ENCODE peak calls at places on chromosomes 2 and 18, in six cellular contexts. U, S, K, R, T and V are unnamed samples.

GRCh38 chr2:233036162-233036838 is 3.8 kb downstream of the NEU2 start:
- DNase-seq in R (no peak), S (no peak), K (no peak), U (no peak), T (no peak), V (no peak)

GRCh38 chr2:151043484-151043883 is 218.2 kb downstream of the RBM43 start:
- DNase-seq in T (no peak), U (no peak), K (no peak), R (peak), S (peak), V (peak)

GRCh38 chr2:73006969-73007710 is 64.4 kb downstream of the SFXN5 start:
- DNase-seq in S (no peak), K (no peak), R (no peak), T (no peak), U (no peak), V (no peak)

GRCh38 chr2:121088251-121089004 is 196.6 kb downstream of the TFCP2L1 start:
- DNase-seq in R (no peak), K (no peak), S (no peak), U (no peak), T (no peak), V (no peak)

GRCh38 chr18:3027301-3027700 is 14.4 kb upstream of the LPIN2 start:
- DNase-seq in S (no peak), R (no peak), U (no peak), K (no peak), T (no peak), V (no peak)

GRCh38 chr2:240419723-240420122 is 15.7 kb upstream of the GPC1 start:
- DNase-seq in S (peak), K (no peak), R (no peak), U (no peak), T (no peak), V (no peak)

GRCh38 chr18:22607284-22607635 is 189.5 kb upstream of the CTAGE1 start:
- DNase-seq in R (no peak), T (no peak), U (no peak), S (no peak), K (no peak), V (no peak)

GRCh38 chr2:15984367-15985255 is 44.3 kb downstream of the MYCN start:
- DNase-seq in R (no peak), K (peak), T (no peak), U (no peak), S (no peak), V (no peak)

GRCh38 chr2:2734308-2734707 is 403.2 kb upstream of the MYT1L start:
- DNase-seq in T (no peak), K (no peak), U (no peak), R (no peak), S (no peak), V (no peak)

GRCh38 chr18:47247036-47247832 is 4.2 kb downstream of the SKOR2 start:
- DNase-seq in S (peak), R (no peak), K (peak), T (no peak), U (no peak), V (no peak)

GRCh38 chr18:49565656-49566055 is 3.8 kb downstream of the LIPG start:
- DNase-seq in R (peak), K (peak), T (no peak), S (peak), U (no peak), V (peak)

GRCh38 chr18:61893304-61893970 is 630 bp upstream of the RNF152 start:
- DNase-seq in T (no peak), S (peak), U (peak), K (peak), R (peak), V (no peak)

GRCh38 chr18:7071600-7071999 is 46.0 kb downstream of the LAMA1 start:
- DNase-seq in R (no peak), T (no peak), K (no peak), U (no peak), S (no peak), V (no peak)

GRCh38 chr2:3641181-3641580 is 16.8 kb upstream of the ALLC start:
- DNase-seq in T (no peak), R (no peak), S (peak), U (no peak), K (no peak), V (no peak)

GRCh38 chr2:61426267-61426897 is 44.5 kb downstream of the USP34 start:
- DNase-seq in R (peak), K (peak), S (no peak), T (peak), U (peak), V (no peak)

GRCh38 chr2:27832396-27832795 is 57.8 kb downstream of the RBKS start:
- DNase-seq in S (peak), U (no peak), K (no peak), R (peak), T (no peak), V (peak)

GRCh38 chr18:23438608-23439366 is 14.3 kb upstream of the RIOK3 start:
- DNase-seq in U (peak), R (no peak), K (no peak), T (no peak), S (no peak), V (no peak)

GRCh38 chr2:73214120-73215035 is at the start of gene SMYD5:
- DNase-seq in K (peak), S (peak), T (no peak), R (peak), U (peak), V (peak)

GRCh38 chr2:188450740-188451480 is 159.2 kb downstream of the GULP1 start:
- DNase-seq in T (no peak), K (no peak), S (no peak), R (peak), U (no peak), V (peak)

GRCh38 chr2:73089270-73090030 is 17.9 kb upstream of the SFXN5 start:
- DNase-seq in U (no peak), R (peak), K (no peak), S (peak), T (no peak), V (peak)

GRCh38 chr2:177254433-177255226 is 9.9 kb downstream of the NFE2L2 start:
- DNase-seq in U (peak), K (peak), S (no peak), T (peak), R (peak), V (no peak)

GRCh38 chr2:47906261-47907096 is at the start of gene FBXO11:
- DNase-seq in S (peak), R (peak), T (peak), K (peak), U (peak), V (peak)

GRCh38 chr18:13576598-13576997 is 149.8 kb downstream of the FAM210A start:
- DNase-seq in T (no peak), K (no peak), S (no peak), U (no peak), R (no peak), V (no peak)

GRCh38 chr18:13577091-13577697 is 149.2 kb downstream of the FAM210A start:
- DNase-seq in U (no peak), S (peak), K (no peak), T (no peak), R (peak), V (peak)

GRCh38 chr18:13579874-13580273 is 146.5 kb downstream of the FAM210A start:
- DNase-seq in S (no peak), K (no peak), T (no peak), U (no peak), R (no peak), V (no peak)

GRCh38 chr18:13580351-13580750 is 146.0 kb downstream of the FAM210A start:
- DNase-seq in S (no peak), R (no peak), U (no peak), K (no peak), T (no peak), V (no peak)

GRCh38 chr18:13578400-13578799 is 148.0 kb downstream of the FAM210A start:
- DNase-seq in K (no peak), U (no peak), S (no peak), R (no peak), T (no peak), V (no peak)
- H3K4me2 ChIP-seq in K (no peak), U (no peak), S (no peak), R (no peak), T (no peak), V (no peak)

GRCh38 chr2:29662841-29663240 is 258.5 kb downstream of the ALK start:
- DNase-seq in K (no peak), S (no peak), U (no peak), T (no peak), R (peak), V (peak)
- H2AFZ ChIP-seq in K (no peak), S (no peak), U (no peak), T (no peak), R (no peak), V (no peak)

DNA sequence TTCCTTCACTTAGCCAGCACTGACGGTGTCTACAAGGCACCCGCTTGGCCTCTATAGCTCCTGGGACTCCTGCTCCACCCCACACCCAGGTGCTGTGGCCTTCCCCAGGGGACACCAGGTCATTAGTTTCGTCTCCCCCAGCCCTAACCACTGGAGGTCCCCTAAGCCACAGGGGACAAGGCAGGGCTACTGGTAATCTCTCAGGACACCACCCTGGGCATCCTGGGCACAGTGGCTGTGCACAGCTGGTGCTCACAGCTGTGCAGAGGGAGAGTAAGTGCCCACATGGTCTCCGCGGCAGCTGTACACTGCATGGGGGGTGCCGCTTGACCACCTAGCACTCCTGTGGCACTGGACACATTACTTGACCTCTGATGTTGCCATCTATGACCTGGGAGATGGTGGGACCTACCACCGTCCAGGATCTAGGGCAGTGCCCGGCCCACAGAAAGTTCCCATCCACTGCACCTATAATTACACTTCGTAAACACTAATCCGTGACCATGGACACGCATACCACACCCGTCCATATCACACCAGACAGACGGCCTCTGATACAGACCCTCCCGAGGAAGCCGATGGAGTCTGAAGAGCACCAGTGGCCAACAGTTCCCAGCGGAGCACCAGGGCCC is 133.9 kb downstream of the HDAC4 start:
- DNase-seq in U (no peak), S (peak), R (no peak), T (no peak), K (no peak), V (no peak)
- H3K4me2 ChIP-seq in U (peak), S (peak), R (peak), T (no peak), K (no peak), V (peak)

GRCh38 chr2:21650566-21650965 is 526.8 kb downstream of the TDRD15 start:
- DNase-seq in R (no peak), T (no peak), U (no peak), K (no peak), S (no peak), V (no peak)
- H2AFZ ChIP-seq in R (no peak), T (no peak), U (no peak), K (no peak), S (no peak), V (no peak)

GRCh38 chr18:35051978-35052377 is 10.8 kb downstream of the MAPRE2 start:
- DNase-seq in U (no peak), R (peak), S (no peak), K (no peak), T (no peak), V (peak)
- H3K4me2 ChIP-seq in U (no peak), R (no peak), S (no peak), K (no peak), T (no peak), V (no peak)

DNA sequence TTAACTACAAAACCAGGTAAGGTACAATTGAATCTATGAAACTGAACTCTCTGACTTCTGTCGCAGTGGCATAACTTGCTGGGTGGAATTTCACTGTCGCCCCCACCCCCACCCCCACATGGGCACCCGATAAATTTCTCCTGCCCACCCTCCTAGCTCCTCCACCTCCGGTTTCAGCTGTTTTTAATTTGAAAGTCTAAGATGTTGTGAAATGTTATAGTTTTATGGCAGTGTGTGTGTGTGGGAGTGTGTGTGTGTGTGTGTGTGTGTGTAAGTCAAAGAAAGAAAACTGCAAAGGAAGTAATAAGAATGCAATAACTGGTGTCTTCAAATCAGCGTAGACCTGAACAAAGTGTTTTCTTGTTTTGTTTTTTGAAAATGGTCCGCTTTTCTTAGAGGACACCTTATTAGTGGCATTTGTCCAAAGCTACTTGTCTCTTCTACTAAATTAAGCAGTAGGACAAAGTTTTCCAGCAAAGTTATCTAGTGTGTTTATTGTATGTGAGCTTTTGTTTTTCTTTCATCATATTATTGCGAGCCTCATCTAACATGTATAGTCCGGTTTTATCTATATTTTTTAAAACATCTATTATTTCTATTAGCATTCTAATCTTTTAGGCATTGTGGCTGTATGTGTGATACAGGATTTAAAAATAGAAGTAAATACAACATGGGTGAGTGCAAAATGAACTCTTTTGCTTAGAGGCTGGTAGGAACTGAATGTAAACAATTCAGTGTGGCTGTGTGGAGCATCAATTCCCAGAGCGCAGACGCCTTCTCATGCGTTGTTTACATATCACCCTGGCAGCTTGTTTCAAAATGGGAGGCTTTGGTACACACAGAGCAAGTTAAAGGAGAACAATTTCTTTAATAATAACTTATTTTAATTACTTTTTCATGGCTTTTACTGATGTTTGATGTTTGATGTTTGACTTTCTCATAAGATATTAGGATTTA is 610 bp downstream of the DTNA start:
- DNase-seq in R (peak), U (no peak), S (no peak), T (no peak), K (no peak), V (peak)
- H2AFZ ChIP-seq in R (peak), U (no peak), S (peak), T (no peak), K (peak), V (peak)

DNA sequence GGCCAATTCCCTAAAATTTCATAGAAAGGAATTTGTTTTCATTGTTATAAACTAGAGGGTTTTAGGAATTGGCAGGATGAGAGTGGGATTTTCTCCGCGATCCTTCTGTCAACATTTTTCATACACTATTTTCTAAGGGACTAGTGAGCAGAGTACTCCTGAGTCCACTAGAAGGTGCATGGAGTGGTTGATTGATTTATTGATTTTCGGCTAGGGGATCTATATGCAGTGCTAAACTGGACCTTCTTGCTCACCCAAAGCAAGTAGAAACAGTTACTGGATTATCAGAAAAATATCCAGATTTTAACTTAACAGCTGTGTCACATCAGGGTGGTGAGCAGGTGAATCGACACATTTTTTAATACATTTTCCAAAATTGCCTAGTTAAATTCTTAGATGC is 159.9 kb upstream of the DTNA start:
- DNase-seq in U (no peak), K (no peak), R (no peak), S (peak), T (no peak), V (no peak)
- H3K4me2 ChIP-seq in U (no peak), K (no peak), R (no peak), S (no peak), T (no peak), V (no peak)

DNA sequence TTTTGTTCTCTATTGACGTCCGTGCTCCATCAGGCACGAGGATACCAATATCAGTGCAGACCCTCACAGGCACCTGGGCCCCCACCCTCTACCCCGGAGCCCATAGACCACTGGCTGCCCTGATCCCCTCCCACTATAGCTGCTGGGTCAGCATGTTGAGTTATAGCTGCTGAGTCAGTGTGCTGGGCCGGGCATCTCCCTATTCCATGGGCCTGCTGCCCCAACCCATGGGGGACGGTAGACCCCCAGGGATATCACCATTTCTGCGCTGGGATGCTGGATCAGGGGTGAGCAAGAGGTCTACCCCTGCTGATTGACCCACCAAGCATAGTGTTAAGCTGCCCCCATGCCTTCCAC is 100.1 kb upstream of the ST3GAL5 start:
- DNase-seq in S (no peak), T (no peak), U (no peak), R (no peak), K (no peak), V (no peak)
- H2AFZ ChIP-seq in S (no peak), T (no peak), U (peak), R (no peak), K (no peak), V (no peak)

GRCh38 chr2:197196737-197197136 is 113.8 kb downstream of the ANKRD44 start:
- DNase-seq in U (no peak), R (no peak), S (no peak), T (no peak), K (no peak), V (no peak)
- H3K4me2 ChIP-seq in U (no peak), R (no peak), S (no peak), T (no peak), K (no peak), V (no peak)